ENCODE peak calls at places on chromosomes 1 and 21, in six cellular contexts. Z, Y, O, S, I and B are unnamed samples. For H3K4me1, the result is how much of the 10 kb centered on the place peaks cover.

GRCh38 chr1:58812926-58813325 is 29.1 kb upstream of the JUN start:
- DNase-seq in Z (no peak), Y (no peak), O (no peak), S (no peak), I (no peak), B (no peak)

GRCh38 chr1:207998691-207999090 is 87.8 kb upstream of the CD34 start:
- DNase-seq in Z (no peak), Y (no peak), O (peak), S (no peak), I (no peak), B (no peak)

GRCh38 chr21:45860493-45861155 is 120.9 kb upstream of the COL6A1 start:
- DNase-seq in Z (no peak), Y (no peak), O (peak), S (no peak), I (no peak), B (no peak)

GRCh38 chr1:207963429-207964194 is 52.7 kb upstream of the CD34 start:
- DNase-seq in Z (peak), Y (peak), O (peak), S (peak), I (peak), B (peak)

GRCh38 chr1:160394673-160395072 is 5.7 kb upstream of the VANGL2 start:
- DNase-seq in Z (no peak), Y (no peak), O (no peak), S (no peak), I (no peak), B (no peak)

GRCh38 chr1:174988986-174989385 is 10.8 kb upstream of the CACYBP start:
- DNase-seq in Z (no peak), Y (no peak), O (no peak), S (no peak), I (no peak), B (no peak)

GRCh38 chr1:107950434-107950833 is 14.5 kb downstream of the VAV3 start:
- DNase-seq in Z (no peak), Y (no peak), O (no peak), S (no peak), I (no peak), B (no peak)

GRCh38 chr21:33075128-33075527 is 5.2 kb downstream of the OLIG1 start:
- DNase-seq in Z (no peak), Y (no peak), O (peak), S (no peak), I (no peak), B (no peak)

GRCh38 chr1:57423135-57424131 is at the start of gene DAB1:
- DNase-seq in Z (no peak), Y (no peak), O (peak), S (no peak), I (no peak), B (no peak)

GRCh38 chr1:96722161-96722908 is 751 bp downstream of the PTBP2 start:
- DNase-seq in Z (peak), Y (peak), O (peak), S (no peak), I (peak), B (peak)

GRCh38 chr1:199283814-199284213 is 645.0 kb downstream of the PTPRC start:
- DNase-seq in Z (no peak), Y (no peak), O (no peak), S (no peak), I (no peak), B (no peak)

GRCh38 chr1:178030452-178030851 is 60.6 kb upstream of the SEC16B start:
- DNase-seq in Z (no peak), Y (no peak), O (no peak), S (no peak), I (no peak), B (no peak)

GRCh38 chr21:42063206-42063577 is 7.9 kb upstream of the UMODL1 start:
- DNase-seq in Z (no peak), Y (no peak), O (no peak), S (no peak), I (peak), B (peak)

GRCh38 chr21:37642493-37642892 is 273.8 kb downstream of the KCNJ6 start:
- DNase-seq in Z (no peak), Y (no peak), O (peak), S (peak), I (no peak), B (no peak)

GRCh38 chr21:42311160-42311559 is 4.0 kb downstream of the TFF3 start:
- DNase-seq in Z (no peak), Y (no peak), O (no peak), S (no peak), I (no peak), B (no peak)

GRCh38 chr1:245121523-245121922 is 33.3 kb upstream of the KIF26B start:
- DNase-seq in Z (no peak), Y (no peak), O (no peak), S (no peak), I (no peak), B (no peak)

GRCh38 chr21:14691924-14692323 is 145.8 kb upstream of the SAMSN1 start:
- DNase-seq in Z (no peak), Y (no peak), O (no peak), S (no peak), I (no peak), B (no peak)

GRCh38 chr1:10690484-10690883 is 106.0 kb downstream of the CASZ1 start:
- DNase-seq in Z (no peak), Y (no peak), O (no peak), S (no peak), I (no peak), B (no peak)

GRCh38 chr1:217274416-217274815 is 356.5 kb downstream of the GPATCH2 start:
- DNase-seq in Z (no peak), Y (no peak), O (no peak), S (no peak), I (no peak), B (no peak)

GRCh38 chr1:236103646-236104218 is 38.6 kb upstream of the GPR137B start:
- DNase-seq in Z (no peak), Y (peak), O (peak), S (no peak), I (peak), B (no peak)

GRCh38 chr1:199041173-199041914 is 402.5 kb downstream of the PTPRC start:
- DNase-seq in Z (no peak), Y (no peak), O (no peak), S (no peak), I (no peak), B (no peak)

GRCh38 chr1:169964206-169964605 is 70.5 kb upstream of the SCYL3 start:
- DNase-seq in Z (no peak), Y (no peak), O (no peak), S (no peak), I (no peak), B (no peak)

GRCh38 chr1:12228979-12229378 is 851 bp upstream of the VPS13D start:
- DNase-seq in Z (no peak), Y (no peak), O (no peak), S (no peak), I (no peak), B (no peak)

GRCh38 chr1:112629256-112629655 is 9.6 kb downstream of the CAPZA1 start:
- DNase-seq in Z (no peak), Y (no peak), O (no peak), S (no peak), I (no peak), B (no peak)

GRCh38 chr1:112628516-112628915 is 8.9 kb downstream of the CAPZA1 start:
- DNase-seq in Z (no peak), Y (no peak), O (no peak), S (no peak), I (no peak), B (no peak)

GRCh38 chr1:112626887-112627286 is 7.3 kb downstream of the CAPZA1 start:
- DNase-seq in Z (no peak), Y (no peak), O (no peak), S (no peak), I (no peak), B (no peak)

GRCh38 chr1:112625696-112626095 is 6.1 kb downstream of the CAPZA1 start:
- DNase-seq in Z (no peak), Y (peak), O (no peak), S (no peak), I (no peak), B (no peak)

GRCh38 chr1:112626193-112626592 is 6.6 kb downstream of the CAPZA1 start:
- DNase-seq in Z (no peak), Y (no peak), O (no peak), S (no peak), I (no peak), B (no peak)
- H3K4me1 ChIP-seq in Z (half or more), Y (under half), O (under half), S (under half), I (under half), B (half or more)

GRCh38 chr1:114082047-114082630 is 71.5 kb downstream of the SYT6 start:
- DNase-seq in Z (no peak), Y (no peak), O (no peak), S (no peak), I (no peak), B (no peak)
- H3K27ac ChIP-seq in Z (peak), Y (no peak), O (no peak), S (no peak), I (no peak), B (no peak)

GRCh38 chr1:212218065-212218464 is 67.1 kb upstream of the PPP2R5A start:
- DNase-seq in Z (no peak), Y (no peak), O (no peak), S (no peak), I (no peak), B (no peak)
- H3K4me1 ChIP-seq in Z (under half), Y (under half), O (under half), S (under half), I (under half), B (under half)

GRCh38 chr1:18191037-18191867 is 83.7 kb downstream of the IGSF21 start:
- DNase-seq in Z (no peak), Y (no peak), O (no peak), S (no peak), I (no peak), B (no peak)
- H3K27ac ChIP-seq in Z (no peak), Y (no peak), O (peak), S (no peak), I (no peak), B (no peak)